ENCODE peak calls at places on chromosomes 2 and 18, in five cellular contexts. P is K562, Y is sigmoid colon, E is SK-N-SH, M is H1. G is an unnamed sample. For H3K27me3, the result is how much of the 10 kb centered on the place peaks cover.

GRCh38 chr18:78610179-78610578 is 369.4 kb upstream of the SALL3 start:
- DNase-seq in Y (no peak), M (no peak), E (no peak), P (no peak), G (no peak)

GRCh38 chr18:51523671-51524070 is 326.2 kb upstream of the MEX3C start:
- DNase-seq in M (no peak), Y (no peak), P (no peak), E (no peak), G (no peak)

GRCh38 chr2:27264753-27265535 is 2.1 kb upstream of the SLC30A3 start:
- DNase-seq in P (no peak), E (peak), M (peak), Y (no peak), G (peak)

GRCh38 chr2:73185965-73186364 is 16.4 kb upstream of the NOTO start:
- DNase-seq in Y (no peak), M (no peak), P (no peak), E (no peak), G (no peak)

GRCh38 chr2:23628926-23629325 is 243.9 kb downstream of the KLHL29 start:
- DNase-seq in M (no peak), P (no peak), E (no peak), Y (no peak), G (no peak)

GRCh38 chr2:160075171-160075570 is 12.8 kb upstream of the PLA2R1 start:
- DNase-seq in M (no peak), Y (no peak), P (no peak), E (no peak), G (no peak)

GRCh38 chr2:10620481-10620880 is 69.3 kb downstream of the NOL10 start:
- DNase-seq in E (no peak), P (no peak), M (no peak), Y (no peak), G (no peak)

GRCh38 chr2:3662239-3662638 is 4.2 kb downstream of the ALLC start:
- DNase-seq in P (no peak), M (no peak), Y (no peak), E (no peak), G (peak)

GRCh38 chr2:157672129-157672528 is 43.5 kb upstream of the ACVR1C start:
- DNase-seq in P (peak), E (no peak), M (no peak), Y (no peak), G (no peak)

GRCh38 chr2:200023570-200023969 is 68.2 kb downstream of the MAIP1 start:
- DNase-seq in Y (no peak), M (no peak), P (no peak), E (no peak), G (no peak)

GRCh38 chr2:70574102-70574501 is 20.5 kb upstream of the TGFA start:
- DNase-seq in Y (no peak), E (no peak), P (no peak), M (no peak), G (no peak)

GRCh38 chr2:241817126-241817820 is 8.3 kb downstream of the NEU4 start:
- DNase-seq in E (no peak), Y (peak), P (no peak), M (no peak), G (no peak)

GRCh38 chr2:66814916-66815315 is 380.0 kb downstream of the MEIS1 start:
- DNase-seq in P (no peak), Y (no peak), M (no peak), E (no peak), G (no peak)

GRCh38 chr18:22956226-22956625 is 23.1 kb downstream of the RBBP8 start:
- DNase-seq in P (no peak), E (no peak), Y (no peak), M (no peak), G (no peak)

GRCh38 chr2:164717000-164717597 is 95.8 kb upstream of the GRB14 start:
- DNase-seq in M (no peak), E (no peak), P (peak), Y (no peak), G (no peak)

GRCh38 chr2:56185582-56186046 is 1.8 kb downstream of the CCDC85A start:
- DNase-seq in E (no peak), M (peak), Y (no peak), P (no peak), G (no peak)

GRCh38 chr2:6358985-6359384 is 506.7 kb downstream of the CMPK2 start:
- DNase-seq in Y (no peak), P (no peak), M (no peak), E (no peak), G (no peak)

GRCh38 chr18:10465157-10465990 is 10.9 kb downstream of the APCDD1 start:
- DNase-seq in Y (no peak), M (no peak), E (no peak), P (no peak), G (no peak)
- TF ChIP-seq EP300 in Y (no peak), M (no peak), E (no peak), P (no peak), G (no peak)

GRCh38 chr2:240089306-240089705 is 36.0 kb upstream of the OR6B3 start:
- DNase-seq in E (no peak), M (no peak), Y (no peak), P (no peak), G (no peak)
- H3K27me3 ChIP-seq in E (under half), M (under half), Y (under half), P (under half), G (under half)

GRCh38 chr2:20602803-20603202 is 48.1 kb downstream of the HS1BP3 start:
- DNase-seq in M (no peak), Y (no peak), P (no peak), E (no peak), G (no peak)
- H3K27ac ChIP-seq in M (no peak), Y (no peak), P (no peak), E (no peak), G (no peak)

GRCh38 chr18:6315556-6316331 is 99.0 kb downstream of the L3MBTL4 start:
- DNase-seq in E (no peak), P (no peak), Y (no peak), M (no peak), G (no peak)

GRCh38 chr18:6310714-6311113 is 104.0 kb downstream of the L3MBTL4 start:
- DNase-seq in E (no peak), M (no peak), Y (no peak), P (no peak), G (no peak)

DNA sequence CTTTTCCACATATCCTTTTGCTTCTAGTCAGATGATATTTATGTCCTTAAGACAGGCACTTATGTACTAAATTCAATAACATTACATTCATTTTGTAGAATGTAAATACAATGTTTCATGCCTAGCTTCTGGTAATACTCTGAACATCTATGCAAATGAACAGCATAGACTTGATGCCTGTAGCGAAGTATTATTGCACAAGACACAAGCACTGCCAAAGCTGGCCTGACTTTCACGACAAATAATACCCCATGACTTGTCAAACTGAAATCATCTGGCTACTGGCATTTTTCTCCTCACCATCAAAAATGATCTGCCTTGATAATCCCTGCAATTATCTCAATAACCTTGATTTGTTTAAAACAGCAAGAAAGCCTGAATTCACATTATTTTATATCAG is 101.3 kb downstream of the L3MBTL4 start:
- DNase-seq in M (no peak), P (no peak), E (no peak), Y (no peak), G (no peak)
- TF ChIP-seq EP300 in M (no peak), P (no peak), E (no peak), Y (no peak), G (no peak)

GRCh38 chr2:68320118-68320641 is 431 bp upstream of the CNRIP1 start:
- DNase-seq in P (peak), E (peak), Y (peak), M (peak), G (peak)
- H3K27me3 ChIP-seq in P (under half), E (under half), Y (under half), M (under half), G (under half)

GRCh38 chr2:106201656-106202055 is 7.6 kb upstream of the UXS1 start:
- DNase-seq in P (no peak), E (no peak), Y (no peak), M (no peak), G (no peak)

GRCh38 chr2:106195996-106196395 is 1.9 kb upstream of the UXS1 start:
- DNase-seq in P (no peak), M (no peak), E (no peak), Y (no peak), G (no peak)

GRCh38 chr2:106193977-106194778 is at the start of gene UXS1:
- DNase-seq in E (peak), P (peak), Y (peak), M (peak), G (peak)

GRCh38 chr2:106195456-106195855 is 1.4 kb upstream of the UXS1 start:
- DNase-seq in E (no peak), Y (no peak), P (no peak), M (no peak), G (no peak)

DNA sequence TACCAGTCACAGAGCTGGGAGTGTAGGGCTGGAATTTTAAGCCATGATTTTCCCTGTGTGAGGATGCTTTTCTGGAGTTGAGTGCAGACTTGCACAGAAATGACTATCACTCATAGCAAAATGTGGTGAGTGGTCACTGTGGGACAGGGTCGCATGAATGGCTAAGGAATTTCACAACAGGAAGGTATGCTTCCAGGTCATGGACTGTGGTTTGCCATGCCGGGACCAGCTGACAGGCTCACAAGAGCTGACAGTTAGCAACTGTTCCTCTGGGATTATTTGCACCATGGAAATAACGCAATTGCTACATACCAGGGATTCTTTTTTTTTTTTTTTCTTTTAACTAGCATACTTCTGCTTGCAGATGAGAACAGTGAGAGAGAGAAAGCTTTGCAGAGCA is 3.8 kb upstream of the UXS1 start:
- DNase-seq in P (no peak), Y (no peak), E (no peak), M (no peak), G (no peak)
- H3K27ac ChIP-seq in P (no peak), Y (no peak), E (no peak), M (no peak), G (no peak)

GRCh38 chr18:2417861-2418610 is 153.3 kb downstream of the METTL4 start:
- DNase-seq in E (no peak), Y (no peak), P (no peak), M (no peak), G (no peak)
- TF ChIP-seq EP300 in E (no peak), Y (no peak), P (no peak), M (no peak), G (no peak)

GRCh38 chr2:237547841-237548416 is 18.4 kb upstream of the PRLH start:
- DNase-seq in P (no peak), Y (no peak), M (no peak), E (no peak), G (no peak)

GRCh38 chr2:237551071-237551574 is 15.3 kb upstream of the PRLH start:
- DNase-seq in Y (no peak), P (no peak), E (no peak), M (no peak), G (no peak)

GRCh38 chr2:237546876-237547395 is 19.4 kb upstream of the PRLH start:
- DNase-seq in P (no peak), M (no peak), E (no peak), Y (no peak), G (no peak)

GRCh38 chr2:237550057-237550415 is 16.3 kb upstream of the PRLH start:
- DNase-seq in M (no peak), Y (no peak), E (no peak), P (no peak), G (no peak)

DNA sequence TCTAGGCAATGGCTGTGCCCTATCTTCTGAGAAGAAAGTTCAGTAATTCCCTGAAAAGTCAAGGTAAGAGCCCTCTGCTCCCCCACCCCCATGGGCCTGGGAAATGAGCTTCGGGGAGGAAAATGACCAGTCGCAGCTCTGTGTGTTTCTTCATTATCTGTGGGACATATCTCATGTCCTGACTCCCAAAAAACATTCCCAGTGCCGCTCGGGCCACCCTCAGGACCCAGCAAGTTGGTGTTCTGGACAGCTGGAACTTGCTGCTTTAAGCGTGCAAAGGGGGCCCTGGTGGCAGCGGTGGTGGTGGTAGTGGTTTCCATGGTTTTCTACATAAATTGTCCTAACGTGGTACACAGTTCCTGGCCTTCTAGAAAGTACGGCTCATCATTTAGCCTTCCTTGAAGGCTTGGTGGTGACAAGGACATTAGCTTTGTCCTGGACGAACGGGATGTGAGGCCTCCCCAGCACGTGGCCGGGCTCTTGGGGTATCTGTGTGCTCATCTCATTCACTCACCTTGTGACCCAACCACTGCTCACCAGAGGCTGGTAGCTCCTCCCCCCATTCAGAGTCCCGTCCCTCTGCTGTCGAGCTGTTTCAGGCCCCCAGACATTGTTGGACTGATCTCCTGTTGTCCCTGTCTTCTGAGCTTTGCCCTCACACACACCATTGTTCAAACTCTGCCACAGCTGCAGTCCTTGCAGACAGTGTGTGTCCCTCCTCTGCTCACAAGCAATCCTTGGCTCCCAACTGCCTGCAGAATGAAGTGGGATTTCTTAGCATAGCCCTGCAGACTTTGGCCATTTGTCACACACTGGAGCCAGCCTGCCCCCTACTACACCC is 16.9 kb upstream of the PRLH start:
- DNase-seq in E (no peak), P (no peak), Y (no peak), M (no peak), G (no peak)
- H3K27me3 ChIP-seq in E (under half), P (under half), Y (under half), M (under half), G (under half)

G was measured in ovary.